ENCODE peak calls at places on chromosomes 13 and 19, in five cellular contexts. K is AG08395; D is effector CD4-positive, alpha-beta T cell; V is ureter; M is endothelial cell. Y is an unnamed sample.

GRCh38 chr13:46569471-46569870 is 16.5 kb downstream of the LRCH1 start:
- DNase-seq in V (no peak), K (no peak), M (no peak), D (no peak), Y (no peak)

GRCh38 chr19:47891923-47892666 is 6.0 kb upstream of the SULT2A1 start:
- DNase-seq in M (peak; percentile 13), D (no peak), V (no peak), K (no peak), Y (no peak)

GRCh38 chr13:103403814-103404213 is 337.6 kb upstream of the SLC10A2 start:
- DNase-seq in V (no peak), M (no peak), K (no peak), D (no peak), Y (no peak)

GRCh38 chr13:30864352-30865130 is 41.5 kb upstream of the MEDAG start:
- DNase-seq in D (no peak), V (no peak), M (no peak), K (peak; percentile 60), Y (peak; percentile 63)

GRCh38 chr13:81686877-81687276 is 1346.0 kb upstream of the SPRY2 start:
- DNase-seq in K (no peak), M (no peak), V (no peak), D (no peak), Y (no peak)

GRCh38 chr13:52187029-52187423 is 27.6 kb upstream of the NEK3 start:
- DNase-seq in K (no peak), D (no peak), V (no peak), M (no peak), Y (no peak)

GRCh38 chr13:94327318-94327717 is 152.2 kb downstream of the DCT start:
- DNase-seq in M (no peak), V (no peak), D (no peak), K (no peak), Y (no peak)

GRCh38 chr19:18253716-18254115 is 20.5 kb downstream of the IQCN start:
- DNase-seq in D (no peak), M (no peak), K (no peak), V (peak; percentile 86), Y (no peak)

GRCh38 chr13:85028035-85028434 is 771.2 kb downstream of the SLITRK6 start:
- DNase-seq in V (no peak), M (no peak), D (no peak), K (no peak), Y (no peak)

GRCh38 chr19:48793271-48793670 is 17.6 kb downstream of the BCAT2 start:
- DNase-seq in M (no peak), D (no peak), K (no peak), V (no peak), Y (no peak)

GRCh38 chr19:56142087-56142787 is 1.1 kb downstream of the ZNF444 start:
- DNase-seq in M (no peak), K (no peak), D (no peak), V (no peak), Y (no peak)